ENCODE peak calls at places on chromosomes 1 and 21, in eight cellular contexts. C, V, S, B, T, W, A and E are unnamed samples.

GRCh38 chr1:46399307-46399706 is 5.2 kb downstream of the FAAH start:
- DNase-seq in C (no peak), V (no peak), S (no peak), B (no peak), T (no peak), W (no peak), A (peak), E (no peak)

GRCh38 chr1:30604801-30605440 is 118.5 kb downstream of the MATN1 start:
- DNase-seq in C (no peak), V (no peak), S (no peak), B (no peak), T (no peak), W (no peak), A (no peak), E (no peak)

GRCh38 chr1:211101481-211101880 is 32.5 kb downstream of the KCNH1 start:
- DNase-seq in C (no peak), V (no peak), S (no peak), B (no peak), T (no peak), W (no peak), A (no peak), E (no peak)

GRCh38 chr1:101438359-101438758 is 201.5 kb downstream of the S1PR1 start:
- DNase-seq in C (peak), V (no peak), S (no peak), B (no peak), T (peak), W (no peak), A (peak), E (no peak)

GRCh38 chr1:160363951-160364350 is 2.9 kb upstream of the NHLH1 start:
- DNase-seq in C (no peak), V (no peak), S (no peak), B (no peak), T (no peak), W (no peak), A (no peak), E (peak)

GRCh38 chr21:42565886-42566523 is 52.4 kb downstream of the SLC37A1 start:
- DNase-seq in C (no peak), V (peak), S (no peak), B (no peak), T (peak), W (peak), A (no peak), E (no peak)

GRCh38 chr21:25790122-25790951 is 55.6 kb downstream of the GABPA start:
- DNase-seq in C (peak), V (no peak), S (no peak), B (peak), T (no peak), W (no peak), A (peak), E (no peak)

GRCh38 chr1:13823936-13824335 is 123.9 kb downstream of the PRDM2 start:
- DNase-seq in C (no peak), V (no peak), S (no peak), B (no peak), T (peak), W (no peak), A (no peak), E (peak)

GRCh38 chr1:88763649-88764406 is 79.8 kb downstream of the PKN2 start:
- DNase-seq in C (peak), V (no peak), S (no peak), B (no peak), T (no peak), W (no peak), A (no peak), E (no peak)

GRCh38 chr1:109814223-109814622 is 50.5 kb upstream of the EPS8L3 start:
- DNase-seq in C (no peak), V (no peak), S (no peak), B (no peak), T (no peak), W (no peak), A (no peak), E (no peak)

GRCh38 chr1:36583980-36584805 is 101.5 kb upstream of the CSF3R start:
- DNase-seq in C (no peak), V (no peak), S (no peak), B (no peak), T (no peak), W (no peak), A (no peak), E (no peak)

GRCh38 chr1:196393742-196394141 is 214.5 kb downstream of the KCNT2 start:
- DNase-seq in C (peak), V (no peak), S (no peak), B (no peak), T (peak), W (no peak), A (no peak), E (peak)

GRCh38 chr1:160062134-160062533 is 7.8 kb downstream of the KCNJ10 start:
- DNase-seq in C (no peak), V (no peak), S (no peak), B (no peak), T (no peak), W (no peak), A (no peak), E (no peak)

GRCh38 chr1:203351037-203351625 is at the start of gene FMOD:
- DNase-seq in C (peak), V (no peak), S (peak), B (no peak), T (peak), W (peak), A (no peak), E (peak)

GRCh38 chr21:34034369-34035014 is 38.9 kb upstream of the MRPS6 start:
- DNase-seq in C (no peak), V (no peak), S (no peak), B (no peak), T (no peak), W (no peak), A (no peak), E (peak)

GRCh38 chr1:197029749-197030148 is 37.3 kb downstream of the F13B start:
- DNase-seq in C (peak), V (no peak), S (no peak), B (no peak), T (no peak), W (no peak), A (no peak), E (no peak)

GRCh38 chr1:21741206-21741605 is 41.7 kb downstream of the USP48 start:
- DNase-seq in C (peak), V (no peak), S (no peak), B (no peak), T (no peak), W (no peak), A (no peak), E (peak)

GRCh38 chr1:234320069-234320468 is 53.2 kb upstream of the COA6 start:
- DNase-seq in C (no peak), V (no peak), S (no peak), B (no peak), T (no peak), W (no peak), A (no peak), E (no peak)
- H3K27ac ChIP-seq in C (no peak), V (no peak), S (no peak), B (no peak), T (no peak), W (no peak), A (no peak), E (no peak)

GRCh38 chr1:145977486-145978476 is 13.3 kb downstream of the POLR3GL start:
- DNase-seq in C (peak), V (no peak), S (peak), B (peak), T (peak), W (peak), A (peak), E (peak)
- H3K27ac ChIP-seq in C (peak), V (peak), S (peak), B (no peak), T (peak), W (peak), A (peak), E (peak)

GRCh38 chr1:225771661-225772322 is 5.8 kb upstream of the SRP9 start:
- DNase-seq in C (no peak), V (no peak), S (no peak), B (no peak), T (no peak), W (no peak), A (no peak), E (no peak)
- H3K27ac ChIP-seq in C (peak), V (peak), S (peak), B (no peak), T (peak), W (peak), A (peak), E (peak)

GRCh38 chr1:56864430-56864829 is 9.8 kb downstream of the C8A start:
- DNase-seq in C (peak), V (no peak), S (no peak), B (no peak), T (no peak), W (no peak), A (no peak), E (no peak)

GRCh38 chr1:56863316-56863992 is 8.9 kb downstream of the C8A start:
- DNase-seq in C (no peak), V (no peak), S (no peak), B (no peak), T (no peak), W (no peak), A (peak), E (no peak)

GRCh38 chr1:56867491-56867890 is 12.9 kb downstream of the C8A start:
- DNase-seq in C (no peak), V (no peak), S (no peak), B (no peak), T (no peak), W (no peak), A (no peak), E (no peak)

GRCh38 chr1:56868761-56869160 is 14.2 kb downstream of the C8A start:
- DNase-seq in C (peak), V (no peak), S (no peak), B (no peak), T (no peak), W (no peak), A (no peak), E (no peak)

GRCh38 chr1:56866656-56867055 is 12.1 kb downstream of the C8A start:
- DNase-seq in C (peak), V (no peak), S (no peak), B (no peak), T (no peak), W (no peak), A (no peak), E (no peak)
- H3K27ac ChIP-seq in C (peak), V (no peak), S (no peak), B (no peak), T (no peak), W (no peak), A (no peak), E (no peak)

GRCh38 chr1:178371999-178372398 is 124.8 kb downstream of the CLEC20A start:
- DNase-seq in C (no peak), V (no peak), S (no peak), B (no peak), T (no peak), W (no peak), A (peak), E (no peak)
- H3K27ac ChIP-seq in C (no peak), V (no peak), S (no peak), B (no peak), T (no peak), W (no peak), A (no peak), E (no peak)

DNA sequence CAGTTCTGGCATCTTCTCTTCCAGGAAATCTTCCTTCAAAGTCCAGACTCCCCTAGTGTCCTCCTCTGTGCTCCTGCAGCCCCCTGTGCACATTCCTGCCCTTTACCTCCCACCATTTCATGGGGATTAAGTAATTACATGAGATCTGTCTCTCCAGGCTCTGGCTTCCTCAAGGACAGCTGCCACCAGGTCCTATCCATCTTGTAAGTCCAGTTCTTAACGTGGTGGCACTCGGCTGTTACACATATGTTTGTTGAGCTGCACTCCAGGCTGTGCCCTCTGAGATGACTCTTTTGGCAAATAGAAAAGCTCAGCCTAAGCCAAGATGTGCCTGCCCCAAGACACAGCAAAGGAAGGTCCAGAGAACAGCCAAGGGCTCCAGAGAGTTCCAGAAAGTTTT is 57.4 kb upstream of the CAMK1G start:
- DNase-seq in C (no peak), V (no peak), S (no peak), B (no peak), T (no peak), W (no peak), A (no peak), E (no peak)
- H3K27ac ChIP-seq in C (no peak), V (no peak), S (no peak), B (no peak), T (no peak), W (no peak), A (no peak), E (no peak)

DNA sequence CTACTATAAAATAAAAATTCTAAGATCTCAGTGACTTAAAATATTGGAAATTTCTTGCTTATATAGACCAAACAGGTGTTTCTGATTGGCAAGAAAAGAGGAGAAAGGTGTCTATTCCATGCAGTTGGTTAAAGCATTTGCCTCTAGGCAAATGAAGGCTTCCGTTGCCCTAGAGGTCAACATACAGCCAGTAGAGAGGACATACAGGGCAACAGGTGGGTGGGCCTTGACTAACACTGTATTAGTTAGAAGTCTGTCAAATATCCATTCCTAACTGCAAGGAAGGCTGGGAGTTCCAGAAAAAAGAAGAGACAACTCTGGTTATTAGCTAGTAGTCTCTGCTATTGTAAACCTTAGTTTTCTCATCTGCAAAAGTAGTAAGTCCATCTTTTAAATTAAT is 43.0 kb downstream of the TNFSF4 start:
- DNase-seq in C (no peak), V (no peak), S (no peak), B (no peak), T (no peak), W (no peak), A (no peak), E (no peak)
- H3K27ac ChIP-seq in C (no peak), V (no peak), S (no peak), B (no peak), T (no peak), W (no peak), A (no peak), E (no peak)